ENCODE peak calls at places on chromosomes 3 and 15, in eight cellular contexts. S is astrocyte of the spinal cord, N is fibroblast of pulmonary artery, Z is breast epithelium, X is coronary artery, O is upper lobe of left lung, Q is tibial nerve, K is gastrocnemius medialis. D is an unnamed sample.

GRCh38 chr3:153615863-153616262 is 453.8 kb downstream of the RAP2B start:
- DNase-seq in S (no peak), N (no peak), Z (no peak), X (no peak), O (no peak), Q (no peak), K (no peak), D (no peak)

GRCh38 chr3:142782616-142783015 is 58.8 kb downstream of the TRPC1 start:
- DNase-seq in S (no peak), N (no peak), Z (no peak), X (no peak), O (no peak), Q (no peak), K (no peak), D (no peak)

GRCh38 chr15:26873846-26874245 is 7.0 kb downstream of the GABRA5 start:
- DNase-seq in S (peak), N (peak), Z (no peak), X (no peak), O (no peak), Q (no peak), K (no peak), D (peak)

GRCh38 chr3:58612825-58613224 is 35.6 kb upstream of the FAM107A start:
- DNase-seq in S (no peak), N (peak), Z (no peak), X (no peak), O (no peak), Q (no peak), K (no peak), D (peak)

GRCh38 chr3:184506579-184506978 is 55.0 kb upstream of the EPHB3 start:
- DNase-seq in S (no peak), N (peak), Z (no peak), X (no peak), O (no peak), Q (no peak), K (no peak), D (no peak)

GRCh38 chr15:70569718-70570231 is 193.6 kb downstream of the UACA start:
- DNase-seq in S (peak), N (peak), Z (no peak), X (peak), O (no peak), Q (no peak), K (no peak), D (no peak)

GRCh38 chr3:183517656-183518055 is 37.9 kb downstream of the KLHL6 start:
- DNase-seq in S (no peak), N (no peak), Z (no peak), X (no peak), O (no peak), Q (no peak), K (no peak), D (no peak)

GRCh38 chr15:77702211-77702957 is 69.7 kb upstream of the LINGO1 start:
- DNase-seq in S (peak), N (peak), Z (no peak), X (no peak), O (no peak), Q (no peak), K (no peak), D (no peak)

GRCh38 chr3:117486709-117487394 is 777.3 kb downstream of the TUSC7 start:
- DNase-seq in S (no peak), N (no peak), Z (no peak), X (no peak), O (no peak), Q (no peak), K (no peak), D (no peak)

GRCh38 chr15:64000183-64000710 is 46.0 kb downstream of the DAPK2 start:
- DNase-seq in S (no peak), N (no peak), Z (no peak), X (no peak), O (no peak), Q (no peak), K (peak), D (no peak)

GRCh38 chr3:183587337-183587736 is 31.8 kb upstream of the KLHL6 start:
- DNase-seq in S (no peak), N (peak), Z (no peak), X (no peak), O (no peak), Q (no peak), K (no peak), D (no peak)

GRCh38 chr3:146682176-146682575 is 77.0 kb upstream of the PLSCR5 start:
- DNase-seq in S (peak), N (peak), Z (no peak), X (no peak), O (no peak), Q (no peak), K (no peak), D (no peak)

GRCh38 chr15:29596266-29596665 is 226.0 kb downstream of the TJP1 start:
- DNase-seq in S (peak), N (peak), Z (no peak), X (no peak), O (no peak), Q (no peak), K (no peak), D (no peak)

GRCh38 chr3:71694358-71694999 is 30.7 kb downstream of the EIF4E3 start:
- DNase-seq in S (peak), N (peak), Z (no peak), X (no peak), O (no peak), Q (no peak), K (no peak), D (no peak)

GRCh38 chr3:87771338-87772059 is 287.3 kb downstream of the CGGBP1 start:
- DNase-seq in S (no peak), N (peak), Z (no peak), X (no peak), O (peak), Q (no peak), K (no peak), D (no peak)

GRCh38 chr3:94896994-94897393 is 834.1 kb downstream of the NSUN3 start:
- DNase-seq in S (no peak), N (no peak), Z (no peak), X (no peak), O (no peak), Q (no peak), K (no peak), D (no peak)

GRCh38 chr15:58665676-58666075 is 83.8 kb downstream of the ADAM10 start:
- DNase-seq in S (no peak), N (no peak), Z (no peak), X (no peak), O (no peak), Q (no peak), K (no peak), D (no peak)

GRCh38 chr3:5694267-5694666 is 506.8 kb downstream of the EDEM1 start:
- DNase-seq in S (no peak), N (no peak), Z (no peak), X (no peak), O (no peak), Q (no peak), K (no peak), D (no peak)

GRCh38 chr3:123344175-123344908 is 104.5 kb downstream of the ADCY5 start:
- DNase-seq in S (peak), N (peak), Z (no peak), X (peak), O (no peak), Q (no peak), K (no peak), D (peak)

GRCh38 chr3:64341355-64341754 is 116.1 kb upstream of the PRICKLE2 start:
- DNase-seq in S (no peak), N (no peak), Z (no peak), X (no peak), O (no peak), Q (no peak), K (no peak), D (no peak)

GRCh38 chr3:189779166-189779565 is 148.0 kb downstream of the TP63 start:
- DNase-seq in S (no peak), N (no peak), Z (no peak), X (no peak), O (no peak), Q (no peak), K (no peak), D (no peak)

GRCh38 chr3:196501316-196502064 is 2.1 kb downstream of the RNF168 start:
- DNase-seq in S (peak), N (peak), Z (no peak), X (no peak), O (no peak), Q (no peak), K (no peak), D (no peak)

GRCh38 chr3:66808891-66809578 is 189.1 kb upstream of the KBTBD8 start:
- DNase-seq in S (no peak), N (no peak), Z (no peak), X (no peak), O (no peak), Q (no peak), K (no peak), D (no peak)

GRCh38 chr15:85443593-85444328 is 63.4 kb downstream of the AKAP13 start:
- DNase-seq in S (peak), N (peak), Z (no peak), X (no peak), O (no peak), Q (no peak), K (no peak), D (no peak)

GRCh38 chr15:44596511-44597010 is 59.6 kb downstream of the EIF3J start:
- DNase-seq in S (no peak), N (no peak), Z (no peak), X (no peak), O (no peak), Q (no peak), K (no peak), D (no peak)

GRCh38 chr3:32888739-32889138 is 62.7 kb upstream of the CCR4 start:
- DNase-seq in S (no peak), N (no peak), Z (no peak), X (no peak), O (no peak), Q (no peak), K (no peak), D (no peak)

GRCh38 chr15:37094542-37095196 is 5.7 kb downstream of the MEIS2 start:
- DNase-seq in S (peak), N (no peak), Z (no peak), X (no peak), O (no peak), Q (no peak), K (no peak), D (no peak)

GRCh38 chr3:141489184-141489583 is 2.4 kb downstream of the RASA2 start:
- DNase-seq in S (no peak), N (no peak), Z (no peak), X (no peak), O (no peak), Q (no peak), K (no peak), D (no peak)

GRCh38 chr3:73378207-73378606 is 246.5 kb downstream of the PDZRN3 start:
- DNase-seq in S (no peak), N (no peak), Z (no peak), X (no peak), O (no peak), Q (no peak), K (no peak), D (no peak)

GRCh38 chr3:111616417-111617105 is 21.4 kb upstream of the ZBED2 start:
- DNase-seq in S (no peak), N (no peak), Z (no peak), X (no peak), O (peak), Q (no peak), K (no peak), D (no peak)

GRCh38 chr3:158642005-158642404 is 2.3 kb upstream of the GFM1 start:
- DNase-seq in S (no peak), N (no peak), Z (no peak), X (no peak), O (no peak), Q (no peak), K (no peak), D (no peak)

GRCh38 chr3:113354307-113354706 is 87.0 kb downstream of the CFAP44 start:
- DNase-seq in S (no peak), N (peak), Z (no peak), X (no peak), O (no peak), Q (no peak), K (no peak), D (no peak)

GRCh38 chr3:51954120-51954519 is 1.1 kb upstream of the GPR62 start:
- DNase-seq in S (no peak), N (no peak), Z (no peak), X (no peak), O (no peak), Q (no peak), K (no peak), D (no peak)

GRCh38 chr3:51957520-51958205 is 2.5 kb downstream of the GPR62 start:
- DNase-seq in S (no peak), N (no peak), Z (no peak), X (no peak), O (no peak), Q (no peak), K (no peak), D (no peak)

GRCh38 chr3:51954713-51955112 is 468 bp upstream of the GPR62 start:
- DNase-seq in S (no peak), N (no peak), Z (no peak), X (no peak), O (no peak), Q (no peak), K (no peak), D (no peak)

GRCh38 chr3:51955175-51955892 is at the start of gene GPR62:
- DNase-seq in S (no peak), N (no peak), Z (no peak), X (no peak), O (no peak), Q (no peak), K (peak), D (no peak)

DNA sequence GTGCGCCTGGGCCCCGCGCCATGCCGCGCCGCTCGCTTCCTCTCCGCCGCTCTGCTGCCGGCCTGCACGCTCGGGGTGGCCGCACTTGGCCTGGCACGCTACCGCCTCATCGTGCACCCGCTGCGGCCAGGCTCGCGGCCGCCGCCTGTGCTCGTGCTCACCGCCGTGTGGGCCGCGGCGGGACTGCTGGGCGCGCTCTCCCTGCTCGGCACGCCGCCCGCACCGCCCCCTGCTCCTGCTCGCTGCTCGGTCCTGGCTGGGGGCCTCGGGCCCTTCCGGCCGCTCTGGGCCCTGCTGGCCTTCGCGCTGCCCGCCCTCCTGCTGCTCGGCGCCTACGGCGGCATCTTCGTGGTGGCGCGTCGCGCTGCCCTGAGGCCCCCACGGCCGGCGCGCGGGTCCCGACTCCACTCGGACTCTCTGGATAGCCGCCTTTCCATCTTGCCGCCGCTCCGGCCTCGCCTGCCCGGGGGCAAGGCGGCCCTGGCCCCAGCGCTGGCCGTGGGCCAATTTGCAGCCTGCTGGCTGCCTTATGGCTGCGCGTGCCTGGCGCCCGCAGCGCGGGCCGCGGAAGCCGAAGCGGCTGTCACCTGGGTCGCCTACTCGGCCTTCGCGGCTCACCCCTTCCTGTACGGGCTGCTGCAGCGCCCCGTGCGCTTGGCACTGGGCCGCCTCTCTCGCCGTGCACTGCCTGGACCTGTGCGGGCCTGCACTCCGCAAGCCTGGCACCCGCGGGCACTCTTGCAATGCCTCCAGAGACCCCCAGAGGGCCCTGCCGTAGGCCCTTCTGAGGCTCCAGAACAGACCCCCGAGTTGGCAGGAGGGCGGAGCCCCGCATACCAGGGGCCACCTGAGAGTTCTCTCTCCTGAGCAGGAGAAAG is 951 bp downstream of the GPR62 start:
- DNase-seq in S (peak), N (peak), Z (no peak), X (no peak), O (no peak), Q (no peak), K (peak), D (peak)
- TF ChIP-seq CTCF in S (peak), N (peak), Z (peak), X (peak), O (peak), Q (peak), K (peak), D (peak)

GRCh38 chr15:67067161-67067853 is 1.9 kb downstream of the SMAD3 start:
- DNase-seq in S (peak), N (no peak), Z (no peak), X (no peak), O (no peak), Q (no peak), K (no peak), D (no peak)

GRCh38 chr15:67064607-67065530 is 533 bp upstream of the SMAD3 start:
- DNase-seq in S (peak), N (no peak), Z (peak), X (peak), O (peak), Q (peak), K (peak), D (peak)

GRCh38 chr15:67067930-67068542 is 2.6 kb downstream of the SMAD3 start:
- DNase-seq in S (peak), N (no peak), Z (no peak), X (no peak), O (no peak), Q (no peak), K (no peak), D (no peak)

GRCh38 chr15:67065531-67066005 is at the start of gene SMAD3:
- DNase-seq in S (peak), N (peak), Z (peak), X (peak), O (peak), Q (peak), K (peak), D (peak)

GRCh38 chr15:67066041-67067021 is 929 bp downstream of the SMAD3 start:
- DNase-seq in S (no peak), N (no peak), Z (no peak), X (no peak), O (no peak), Q (no peak), K (no peak), D (peak)
- TF ChIP-seq CTCF in S (no peak), N (no peak), Z (no peak), X (no peak), O (no peak), Q (no peak), K (no peak), D (no peak)

GRCh38 chr15:101723874-101724674 is at the start of gene TARS3:
- DNase-seq in S (peak), N (peak), Z (peak), X (peak), O (peak), Q (peak), K (peak), D (peak)
- TF ChIP-seq CTCF in S (no peak), N (no peak), Z (peak), X (peak), O (peak), Q (peak), K (peak), D (peak)

GRCh38 chr3:170038434-170039110 is 777 bp downstream of the GPR160 start:
- DNase-seq in S (no peak), N (no peak), Z (no peak), X (no peak), O (peak), Q (no peak), K (no peak), D (no peak)
- TF ChIP-seq CTCF in S (peak), N (no peak), Z (peak), X (no peak), O (peak), Q (no peak), K (no peak), D (no peak)

GRCh38 chr3:65438612-65439011 is 600.1 kb downstream of the MAGI1 start:
- DNase-seq in S (no peak), N (no peak), Z (no peak), X (no peak), O (no peak), Q (no peak), K (no peak), D (no peak)

GRCh38 chr3:65438096-65438495 is 600.6 kb downstream of the MAGI1 start:
- DNase-seq in S (no peak), N (no peak), Z (no peak), X (no peak), O (no peak), Q (no peak), K (no peak), D (no peak)

GRCh38 chr3:65439641-65440040 is 599.1 kb downstream of the MAGI1 start:
- DNase-seq in S (peak), N (peak), Z (peak), X (no peak), O (peak), Q (no peak), K (peak), D (peak)

GRCh38 chr3:65433480-65433879 is 605.2 kb downstream of the MAGI1 start:
- DNase-seq in S (no peak), N (no peak), Z (no peak), X (no peak), O (no peak), Q (no peak), K (no peak), D (no peak)

DNA sequence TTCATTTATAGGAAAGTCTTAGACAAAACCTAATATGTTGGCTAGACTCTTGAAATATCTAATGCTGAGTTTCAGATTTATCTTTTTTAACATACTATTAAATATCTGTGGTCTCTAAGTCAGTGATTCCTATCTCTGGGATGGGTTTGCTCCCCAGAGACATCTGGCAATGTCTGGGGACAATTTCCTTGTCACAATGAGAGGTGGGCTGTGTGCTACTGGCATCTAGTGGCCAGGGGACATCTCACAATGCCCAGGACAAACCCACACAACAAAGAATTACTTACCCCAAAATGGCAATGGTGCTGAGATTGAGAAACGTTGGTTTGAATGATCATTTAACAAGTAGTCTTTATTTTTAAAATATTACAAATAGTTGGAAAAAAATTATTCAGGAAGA is 602.1 kb downstream of the MAGI1 start:
- DNase-seq in S (peak), N (peak), Z (no peak), X (no peak), O (no peak), Q (no peak), K (no peak), D (no peak)
- TF ChIP-seq CTCF in S (peak), N (peak), Z (no peak), X (no peak), O (no peak), Q (peak), K (no peak), D (peak)

GRCh38 chr15:65521355-65521754 is 3.9 kb upstream of the DPP8 start:
- DNase-seq in S (no peak), N (no peak), Z (no peak), X (no peak), O (no peak), Q (no peak), K (no peak), D (no peak)

GRCh38 chr15:65519781-65520299 is 2.4 kb upstream of the DPP8 start:
- DNase-seq in S (no peak), N (no peak), Z (no peak), X (no peak), O (no peak), Q (no peak), K (no peak), D (no peak)

GRCh38 chr15:65517866-65518207 is 348 bp upstream of the DPP8 start:
- DNase-seq in S (no peak), N (no peak), Z (no peak), X (no peak), O (no peak), Q (no peak), K (no peak), D (no peak)

GRCh38 chr15:65518633-65519285 is 1.3 kb upstream of the DPP8 start:
- DNase-seq in S (no peak), N (no peak), Z (no peak), X (no peak), O (no peak), Q (no peak), K (no peak), D (no peak)

GRCh38 chr15:65516997-65517865 is at the start of gene DPP8:
- DNase-seq in S (peak), N (peak), Z (peak), X (peak), O (peak), Q (peak), K (peak), D (peak)
- TF ChIP-seq CTCF in S (peak), N (peak), Z (peak), X (peak), O (peak), Q (peak), K (peak), D (peak)

GRCh38 chr15:45641374-45641778 is 6.5 kb downstream of the SQOR start:
- DNase-seq in S (peak), N (peak), Z (no peak), X (peak), O (peak), Q (no peak), K (peak), D (no peak)
- TF ChIP-seq CTCF in S (no peak), N (no peak), Z (peak), X (no peak), O (peak), Q (no peak), K (no peak), D (no peak)